ENCODE peak calls at places on chromosomes 7 and 10, in six cellular contexts. One of them, this sample, is unnamed.

GRCh38 chr7:29304756-29305155 is 110.2 kb downstream of the CHN2 start:
- DNase-seq in lower leg skin: no peak
- DNase-seq in mesothelial cell of epicardium: no peak
- DNase-seq in IMR-90: no peak
- DNase-seq in CD4-positive, alpha-beta T cell: no peak
- DNase-seq in endothelial cell: no peak
- DNase-seq in this sample: no peak

GRCh38 chr10:28241766-28242399 is 61.0 kb downstream of the MPP7 start:
- DNase-seq in mesothelial cell of epicardium: no peak
- DNase-seq in lower leg skin: no peak
- DNase-seq in endothelial cell: peak
- DNase-seq in CD4-positive, alpha-beta T cell: peak
- DNase-seq in IMR-90: peak
- DNase-seq in this sample: no peak

GRCh38 chr7:42064534-42064933 is 172.5 kb downstream of the GLI3 start:
- DNase-seq in IMR-90: no peak
- DNase-seq in endothelial cell: no peak
- DNase-seq in mesothelial cell of epicardium: no peak
- DNase-seq in lower leg skin: no peak
- DNase-seq in CD4-positive, alpha-beta T cell: no peak
- DNase-seq in this sample: no peak

GRCh38 chr7:30598121-30598876 is 3.6 kb downstream of the GARS1 start:
- DNase-seq in IMR-90: peak
- DNase-seq in lower leg skin: no peak
- DNase-seq in mesothelial cell of epicardium: no peak
- DNase-seq in CD4-positive, alpha-beta T cell: no peak
- DNase-seq in endothelial cell: no peak
- DNase-seq in this sample: no peak

GRCh38 chr10:128274938-128275337 is 148.7 kb upstream of the MKI67 start:
- DNase-seq in mesothelial cell of epicardium: no peak
- DNase-seq in IMR-90: no peak
- DNase-seq in endothelial cell: no peak
- DNase-seq in lower leg skin: peak
- DNase-seq in CD4-positive, alpha-beta T cell: no peak
- DNase-seq in this sample: no peak

GRCh38 chr10:103295391-103296044 is 18.6 kb downstream of the INA start:
- DNase-seq in lower leg skin: no peak
- DNase-seq in CD4-positive, alpha-beta T cell: no peak
- DNase-seq in IMR-90: peak
- DNase-seq in mesothelial cell of epicardium: no peak
- DNase-seq in endothelial cell: no peak
- DNase-seq in this sample: no peak

GRCh38 chr7:140402178-140402835 is 1.6 kb upstream of the RAB19 start:
- DNase-seq in IMR-90: peak
- DNase-seq in endothelial cell: no peak
- DNase-seq in CD4-positive, alpha-beta T cell: no peak
- DNase-seq in lower leg skin: no peak
- DNase-seq in mesothelial cell of epicardium: no peak
- DNase-seq in this sample: no peak

GRCh38 chr10:17805921-17806577 is 3.1 kb upstream of the MRC1 start:
- DNase-seq in lower leg skin: no peak
- DNase-seq in CD4-positive, alpha-beta T cell: peak
- DNase-seq in endothelial cell: no peak
- DNase-seq in IMR-90: no peak
- DNase-seq in mesothelial cell of epicardium: no peak
- DNase-seq in this sample: no peak

GRCh38 chr10:95331596-95332130 is 40.9 kb upstream of the PDLIM1 start:
- DNase-seq in IMR-90: peak
- DNase-seq in mesothelial cell of epicardium: no peak
- DNase-seq in endothelial cell: no peak
- DNase-seq in lower leg skin: no peak
- DNase-seq in CD4-positive, alpha-beta T cell: no peak
- DNase-seq in this sample: no peak

GRCh38 chr10:87613766-87614165 is 45.9 kb upstream of the PAPSS2 start:
- DNase-seq in IMR-90: peak
- DNase-seq in lower leg skin: no peak
- DNase-seq in endothelial cell: no peak
- DNase-seq in mesothelial cell of epicardium: no peak
- DNase-seq in CD4-positive, alpha-beta T cell: no peak
- DNase-seq in this sample: no peak

GRCh38 chr7:151777511-151777880 is 99.4 kb downstream of the PRKAG2 start:
- DNase-seq in CD4-positive, alpha-beta T cell: no peak
- DNase-seq in lower leg skin: no peak
- DNase-seq in endothelial cell: no peak
- DNase-seq in IMR-90: no peak
- DNase-seq in mesothelial cell of epicardium: no peak
- DNase-seq in this sample: no peak

GRCh38 chr7:18590744-18591340 is 95.3 kb downstream of the HDAC9 start:
- DNase-seq in lower leg skin: no peak
- DNase-seq in CD4-positive, alpha-beta T cell: no peak
- DNase-seq in mesothelial cell of epicardium: no peak
- DNase-seq in endothelial cell: no peak
- DNase-seq in IMR-90: peak
- DNase-seq in this sample: no peak

GRCh38 chr7:28354601-28355062 is 57.7 kb upstream of the CREB5 start:
- DNase-seq in endothelial cell: no peak
- DNase-seq in mesothelial cell of epicardium: no peak
- DNase-seq in IMR-90: peak
- DNase-seq in lower leg skin: no peak
- DNase-seq in CD4-positive, alpha-beta T cell: no peak
- DNase-seq in this sample: no peak

GRCh38 chr7:9719303-9719702 is 1254.4 kb upstream of the PHF14 start:
- DNase-seq in lower leg skin: no peak
- DNase-seq in endothelial cell: no peak
- DNase-seq in CD4-positive, alpha-beta T cell: no peak
- DNase-seq in IMR-90: no peak
- DNase-seq in mesothelial cell of epicardium: no peak
- DNase-seq in this sample: no peak

GRCh38 chr10:36739884-36740445 is 385.4 kb upstream of the ANKRD30A start:
- DNase-seq in mesothelial cell of epicardium: no peak
- DNase-seq in endothelial cell: no peak
- DNase-seq in lower leg skin: no peak
- DNase-seq in CD4-positive, alpha-beta T cell: no peak
- DNase-seq in IMR-90: peak
- DNase-seq in this sample: no peak

GRCh38 chr7:22445140-22445722 is 54.8 kb downstream of the STEAP1B start:
- DNase-seq in IMR-90: peak
- DNase-seq in endothelial cell: no peak
- DNase-seq in CD4-positive, alpha-beta T cell: no peak
- DNase-seq in lower leg skin: peak
- DNase-seq in mesothelial cell of epicardium: no peak
- DNase-seq in this sample: no peak

GRCh38 chr10:110883924-110884323 is 12.2 kb downstream of the PDCD4 start:
- DNase-seq in endothelial cell: no peak
- DNase-seq in CD4-positive, alpha-beta T cell: no peak
- DNase-seq in mesothelial cell of epicardium: no peak
- DNase-seq in IMR-90: peak
- DNase-seq in lower leg skin: no peak
- DNase-seq in this sample: no peak

GRCh38 chr7:82444220-82445049 is 858 bp upstream of the CACNA2D1 start:
- DNase-seq in IMR-90: no peak
- DNase-seq in lower leg skin: peak
- DNase-seq in mesothelial cell of epicardium: no peak
- DNase-seq in endothelial cell: peak
- DNase-seq in CD4-positive, alpha-beta T cell: no peak
- DNase-seq in this sample: no peak

DNA sequence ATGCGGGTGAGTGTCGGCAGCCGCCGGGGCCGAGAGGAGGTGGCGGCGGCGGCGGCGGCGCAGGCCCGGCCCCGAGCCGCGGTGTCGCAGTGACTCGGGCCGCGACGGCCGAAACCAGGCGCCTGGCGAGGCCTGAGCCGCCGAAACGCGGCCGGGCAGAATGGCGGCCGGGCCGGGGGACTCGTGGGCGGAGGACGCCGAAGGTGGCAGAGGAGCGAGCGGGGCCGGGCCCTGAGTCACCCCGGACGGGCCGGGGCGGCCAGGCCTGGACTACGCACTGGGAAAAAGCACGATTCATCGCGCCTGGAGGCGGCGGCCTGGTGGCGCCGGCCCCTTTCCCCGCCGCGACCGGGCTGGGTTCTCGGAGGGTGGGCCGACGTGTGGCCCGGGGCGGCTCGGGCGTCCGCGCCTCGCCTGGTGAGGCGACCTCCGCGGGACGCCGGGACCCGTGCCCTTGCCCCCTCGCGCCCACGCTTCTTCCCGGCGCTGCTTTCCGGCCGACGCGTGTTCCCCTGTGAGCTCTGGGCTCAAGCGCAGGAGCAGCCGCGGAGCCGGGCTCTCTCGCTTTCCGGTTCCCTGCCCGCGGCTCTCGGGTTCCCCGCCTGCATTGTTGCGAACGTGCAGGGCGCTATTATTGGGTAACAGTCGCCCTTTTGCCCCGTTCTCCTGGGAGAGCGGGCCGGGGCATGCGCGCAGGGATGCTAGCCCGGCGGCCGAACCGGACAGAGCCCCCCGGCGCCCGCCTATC is 495 bp downstream of the CUL1 start:
- DNase-seq in mesothelial cell of epicardium: peak
- DNase-seq in IMR-90: peak
- DNase-seq in endothelial cell: peak
- DNase-seq in CD4-positive, alpha-beta T cell: peak
- DNase-seq in lower leg skin: peak
- DNase-seq in this sample: peak
- TF ChIP-seq CTCF in mesothelial cell of epicardium: no peak
- TF ChIP-seq CTCF in IMR-90: no peak
- TF ChIP-seq CTCF in endothelial cell: no peak
- TF ChIP-seq CTCF in CD4-positive, alpha-beta T cell: no peak
- TF ChIP-seq CTCF in lower leg skin: no peak
- TF ChIP-seq CTCF in this sample: no peak

GRCh38 chr7:124033807-124034753 is 1.2 kb upstream of the TMEM229A start:
- DNase-seq in CD4-positive, alpha-beta T cell: no peak
- DNase-seq in mesothelial cell of epicardium: no peak
- DNase-seq in IMR-90: no peak
- DNase-seq in lower leg skin: no peak
- DNase-seq in endothelial cell: no peak
- DNase-seq in this sample: no peak

GRCh38 chr7:124032369-124033092 is at the start of gene TMEM229A:
- DNase-seq in endothelial cell: peak
- DNase-seq in lower leg skin: no peak
- DNase-seq in mesothelial cell of epicardium: peak
- DNase-seq in CD4-positive, alpha-beta T cell: no peak
- DNase-seq in IMR-90: peak
- DNase-seq in this sample: peak

GRCh38 chr7:124034754-124035100 is 1.9 kb upstream of the TMEM229A start:
- DNase-seq in IMR-90: no peak
- DNase-seq in endothelial cell: no peak
- DNase-seq in mesothelial cell of epicardium: no peak
- DNase-seq in CD4-positive, alpha-beta T cell: no peak
- DNase-seq in lower leg skin: no peak
- DNase-seq in this sample: no peak

GRCh38 chr7:124031919-124032318 is 948 bp downstream of the TMEM229A start:
- DNase-seq in lower leg skin: no peak
- DNase-seq in endothelial cell: peak
- DNase-seq in IMR-90: no peak
- DNase-seq in mesothelial cell of epicardium: peak
- DNase-seq in CD4-positive, alpha-beta T cell: no peak
- DNase-seq in this sample: no peak

DNA sequence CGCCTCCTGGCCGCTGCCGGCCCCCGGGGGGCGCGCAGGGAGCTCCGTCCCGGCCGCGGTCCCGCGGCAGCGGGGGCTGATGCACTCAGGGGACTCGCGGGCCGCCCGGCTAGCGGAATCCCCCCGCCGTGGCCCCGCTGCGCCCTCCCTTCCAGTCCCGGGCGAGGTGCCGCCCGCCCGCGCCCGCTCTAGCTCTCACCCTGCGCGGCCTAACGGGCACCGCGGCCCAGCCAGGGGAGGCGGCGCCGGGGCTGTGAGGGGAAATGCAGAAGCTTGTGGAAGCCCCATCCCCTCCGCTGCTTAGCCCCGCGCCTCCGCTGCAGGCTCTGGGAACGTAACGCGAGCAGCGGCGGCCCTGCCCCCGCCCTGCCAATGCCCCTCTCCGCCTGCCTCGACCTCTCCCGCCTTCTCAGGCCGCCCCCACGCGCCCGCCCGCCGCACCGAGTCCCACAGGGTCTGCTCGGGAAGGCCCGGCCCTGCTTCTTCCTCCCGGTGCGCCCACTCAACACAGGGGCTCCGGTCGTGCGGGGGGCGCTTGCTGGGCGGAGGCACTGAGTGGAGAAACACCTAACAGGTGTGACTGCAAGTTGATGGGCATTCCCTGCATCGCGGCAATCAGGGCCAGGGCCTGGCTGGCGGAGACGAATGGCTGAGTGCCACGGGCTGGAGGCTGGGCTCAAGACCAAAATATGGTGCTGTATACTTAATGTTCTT is 383 bp upstream of the TMEM229A start:
- DNase-seq in CD4-positive, alpha-beta T cell: no peak
- DNase-seq in endothelial cell: peak
- DNase-seq in mesothelial cell of epicardium: peak
- DNase-seq in lower leg skin: no peak
- DNase-seq in IMR-90: no peak
- DNase-seq in this sample: peak
- TF ChIP-seq CTCF in CD4-positive, alpha-beta T cell: no peak
- TF ChIP-seq CTCF in endothelial cell: no peak
- TF ChIP-seq CTCF in mesothelial cell of epicardium: no peak
- TF ChIP-seq CTCF in lower leg skin: no peak
- TF ChIP-seq CTCF in IMR-90: no peak
- TF ChIP-seq CTCF in this sample: no peak

GRCh38 chr7:1545417-1546246 is 10.4 kb downstream of the TMEM184A start:
- DNase-seq in CD4-positive, alpha-beta T cell: no peak
- DNase-seq in endothelial cell: no peak
- DNase-seq in IMR-90: no peak
- DNase-seq in mesothelial cell of epicardium: no peak
- DNase-seq in lower leg skin: no peak
- DNase-seq in this sample: no peak
- TF ChIP-seq CTCF in CD4-positive, alpha-beta T cell: no peak
- TF ChIP-seq CTCF in endothelial cell: no peak
- TF ChIP-seq CTCF in IMR-90: no peak
- TF ChIP-seq CTCF in mesothelial cell of epicardium: no peak
- TF ChIP-seq CTCF in lower leg skin: no peak
- TF ChIP-seq CTCF in this sample: no peak

GRCh38 chr10:89853796-89854195 is 152.4 kb downstream of the KIF20B start:
- DNase-seq in IMR-90: no peak
- DNase-seq in mesothelial cell of epicardium: no peak
- DNase-seq in endothelial cell: peak
- DNase-seq in CD4-positive, alpha-beta T cell: no peak
- DNase-seq in lower leg skin: no peak
- DNase-seq in this sample: no peak

GRCh38 chr10:89857399-89857798 is 156.0 kb downstream of the KIF20B start:
- DNase-seq in IMR-90: peak
- DNase-seq in CD4-positive, alpha-beta T cell: no peak
- DNase-seq in lower leg skin: no peak
- DNase-seq in endothelial cell: no peak
- DNase-seq in mesothelial cell of epicardium: no peak
- DNase-seq in this sample: no peak

GRCh38 chr10:89852872-89853271 is 151.5 kb downstream of the KIF20B start:
- DNase-seq in CD4-positive, alpha-beta T cell: no peak
- DNase-seq in mesothelial cell of epicardium: no peak
- DNase-seq in endothelial cell: no peak
- DNase-seq in lower leg skin: no peak
- DNase-seq in IMR-90: no peak
- DNase-seq in this sample: no peak
- TF ChIP-seq CTCF in CD4-positive, alpha-beta T cell: no peak
- TF ChIP-seq CTCF in mesothelial cell of epicardium: no peak
- TF ChIP-seq CTCF in endothelial cell: no peak
- TF ChIP-seq CTCF in lower leg skin: no peak
- TF ChIP-seq CTCF in IMR-90: no peak
- TF ChIP-seq CTCF in this sample: no peak

DNA sequence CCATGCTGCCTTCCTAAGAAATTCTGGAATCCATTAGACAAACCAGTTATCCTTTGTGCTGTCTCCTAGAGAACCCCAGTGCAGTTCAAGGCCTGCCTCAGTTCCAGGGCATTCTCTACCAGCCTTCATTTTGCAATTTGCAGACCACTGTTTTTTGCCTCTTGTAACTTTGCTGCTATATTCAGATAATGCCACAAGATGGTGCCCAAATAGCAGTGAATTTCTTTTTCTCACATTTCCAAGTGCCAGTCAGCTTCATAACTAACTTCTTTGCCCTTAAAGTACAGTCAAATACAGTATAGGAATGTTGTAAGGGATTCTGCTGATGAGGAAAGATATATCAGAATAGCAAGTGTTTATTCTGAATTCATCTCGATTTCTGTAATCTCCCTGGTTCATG is 25.2 kb downstream of the LOXL4 start:
- DNase-seq in mesothelial cell of epicardium: no peak
- DNase-seq in IMR-90: peak
- DNase-seq in lower leg skin: no peak
- DNase-seq in CD4-positive, alpha-beta T cell: no peak
- DNase-seq in endothelial cell: no peak
- DNase-seq in this sample: no peak
- TF ChIP-seq CTCF in mesothelial cell of epicardium: no peak
- TF ChIP-seq CTCF in IMR-90: peak
- TF ChIP-seq CTCF in lower leg skin: no peak
- TF ChIP-seq CTCF in CD4-positive, alpha-beta T cell: no peak
- TF ChIP-seq CTCF in endothelial cell: peak
- TF ChIP-seq CTCF in this sample: peak